ENCODE peak calls at places on chromosomes 7 and 10, in nine cellular contexts. N, O, U, L, X, M, Y, E and D are unnamed samples.

GRCh38 chr7:77575187-77575586 is 38.1 kb downstream of the PTPN12 start:
- DNase-seq in U (no peak), N (no peak), M (no peak), Y (no peak), E (no peak), X (no peak), O (no peak), L (no peak), D (no peak)

GRCh38 chr10:95389982-95390381 is 99.2 kb upstream of the PDLIM1 start:
- DNase-seq in N (no peak), E (no peak), U (no peak), X (no peak), M (no peak), Y (no peak), O (no peak), L (no peak), D (no peak)

GRCh38 chr10:94133239-94133638 is 139.5 kb downstream of the PLCE1 start:
- DNase-seq in O (no peak), M (no peak), U (peak), E (no peak), N (no peak), Y (no peak), L (no peak), X (peak), D (no peak)

GRCh38 chr7:22672892-22673637 is 53.9 kb upstream of the IL6 start:
- DNase-seq in O (peak), L (peak), E (no peak), X (no peak), M (no peak), U (peak), N (no peak), Y (no peak), D (no peak)

GRCh38 chr7:155882596-155882995 is 70.3 kb upstream of the SHH start:
- DNase-seq in L (peak), N (peak), U (no peak), O (no peak), M (no peak), E (peak), Y (no peak), X (no peak), D (no peak)

GRCh38 chr10:77016278-77016815 is 621.3 kb downstream of the KCNMA1 start:
- DNase-seq in M (no peak), O (no peak), U (no peak), Y (no peak), E (peak), X (no peak), L (no peak), N (no peak), D (no peak)

GRCh38 chr7:974820-975681 is at the start of gene COX19:
- DNase-seq in O (peak), N (peak), E (peak), M (peak), X (peak), L (peak), U (peak), Y (peak), D (peak)

GRCh38 chr7:7617550-7617949 is 23.0 kb upstream of the UMAD1 start:
- DNase-seq in M (no peak), O (no peak), U (no peak), L (no peak), E (no peak), N (no peak), X (no peak), Y (no peak), D (no peak)

GRCh38 chr7:27210441-27211083 is 10.7 kb upstream of the HOXA13 start:
- DNase-seq in Y (peak), N (peak), X (no peak), U (no peak), M (peak), E (no peak), O (no peak), L (no peak), D (peak)

GRCh38 chr7:18494821-18495408 is 634 bp upstream of the HDAC9 start:
- DNase-seq in X (no peak), U (no peak), Y (no peak), O (no peak), E (peak), M (no peak), L (no peak), N (no peak), D (no peak)

GRCh38 chr10:75334720-75335119 is 66.8 kb downstream of the ZNF503 start:
- DNase-seq in L (no peak), Y (no peak), N (peak), E (no peak), U (no peak), O (no peak), M (no peak), X (no peak), D (no peak)

GRCh38 chr7:27263781-27264180 is 21.2 kb downstream of the EVX1 start:
- DNase-seq in L (no peak), Y (no peak), X (no peak), M (no peak), O (no peak), U (no peak), N (no peak), E (no peak), D (no peak)

GRCh38 chr10:126533644-126534043 is 136.8 kb downstream of the C10orf90 start:
- DNase-seq in M (no peak), Y (no peak), X (no peak), L (no peak), O (no peak), U (no peak), N (no peak), E (no peak), D (no peak)

GRCh38 chr7:40990841-40991240 is 712.0 kb downstream of the INHBA start:
- DNase-seq in X (no peak), O (no peak), U (no peak), N (no peak), L (no peak), M (no peak), Y (no peak), E (peak), D (no peak)

GRCh38 chr7:27143022-27143949 is at the start of gene HOXA5:
- DNase-seq in U (no peak), X (peak), O (no peak), E (peak), M (peak), Y (peak), L (peak), N (peak), D (no peak)

GRCh38 chr7:99001482-99002145 is 123.3 kb downstream of the TRRAP start:
- DNase-seq in Y (no peak), U (no peak), E (peak), L (no peak), M (no peak), N (no peak), O (no peak), X (no peak), D (no peak)

GRCh38 chr10:1100691-1101368 is 44.6 kb downstream of the WDR37 start:
- DNase-seq in X (no peak), M (peak), N (no peak), Y (no peak), U (no peak), L (no peak), E (no peak), O (no peak), D (no peak)

GRCh38 chr7:117872565-117873055 is 631 bp downstream of the CTTNBP2 start:
- DNase-seq in U (no peak), L (no peak), E (no peak), M (peak), O (no peak), Y (no peak), N (peak), X (peak), D (peak)

GRCh38 chr7:79180533-79180932 is 272.9 kb downstream of the MAGI2 start:
- DNase-seq in L (no peak), U (no peak), O (no peak), E (no peak), M (no peak), N (no peak), Y (no peak), X (no peak), D (no peak)

GRCh38 chr10:28711079-28711478 is 33.8 kb downstream of the BAMBI start:
- DNase-seq in X (no peak), O (no peak), Y (no peak), M (no peak), E (no peak), L (no peak), N (no peak), U (no peak), D (no peak)

DNA sequence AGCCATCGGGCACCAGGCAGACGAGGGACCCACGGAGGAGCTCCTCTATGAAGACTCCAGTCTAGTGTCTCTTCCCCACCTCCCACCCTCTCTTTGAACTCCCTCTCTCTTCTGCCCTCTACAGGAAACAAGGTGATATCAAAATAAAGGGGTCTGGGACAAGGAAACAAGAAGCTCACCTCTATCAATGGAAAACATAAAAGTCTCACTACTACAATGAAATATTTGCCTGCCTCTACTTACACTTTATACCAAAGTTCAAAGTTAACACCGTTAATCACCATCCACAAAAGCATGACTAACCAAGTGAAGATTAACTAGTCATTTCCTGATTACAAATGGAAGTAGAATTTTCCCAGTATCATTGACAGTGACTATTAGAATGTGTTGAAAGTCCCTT is 82.2 kb downstream of the PARD3 start:
- DNase-seq in Y (no peak), U (no peak), X (no peak), M (no peak), E (peak), L (peak), O (no peak), N (no peak), D (no peak)
- TF ChIP-seq CTCF in Y (no peak), U (peak), X (no peak), M (peak), E (no peak), L (no peak), O (peak), N (no peak), D (no peak)

GRCh38 chr10:44306762-44307161 is 78.1 kb downstream of the CXCL12 start:
- DNase-seq in M (peak), N (no peak), X (no peak), Y (no peak), O (no peak), L (no peak), E (no peak), U (no peak), D (no peak)
- TF ChIP-seq CTCF in M (peak), N (peak), X (peak), Y (no peak), O (peak), L (no peak), E (no peak), U (peak), D (no peak)

GRCh38 chr10:43362191-43362839 is 9.1 kb upstream of the FXYD4 start:
- DNase-seq in E (peak), L (peak), Y (peak), M (peak), O (peak), X (peak), N (peak), U (no peak), D (peak)
- TF ChIP-seq CTCF in E (peak), L (peak), Y (no peak), M (peak), O (peak), X (peak), N (no peak), U (no peak), D (peak)

GRCh38 chr10:86348321-86349210 is 18.0 kb downstream of the GRID1 start:
- DNase-seq in O (no peak), L (no peak), N (no peak), Y (no peak), U (no peak), M (peak), E (no peak), X (peak), D (no peak)
- TF ChIP-seq CTCF in O (peak), L (no peak), N (no peak), Y (no peak), U (peak), M (no peak), E (no peak), X (no peak), D (no peak)

DNA sequence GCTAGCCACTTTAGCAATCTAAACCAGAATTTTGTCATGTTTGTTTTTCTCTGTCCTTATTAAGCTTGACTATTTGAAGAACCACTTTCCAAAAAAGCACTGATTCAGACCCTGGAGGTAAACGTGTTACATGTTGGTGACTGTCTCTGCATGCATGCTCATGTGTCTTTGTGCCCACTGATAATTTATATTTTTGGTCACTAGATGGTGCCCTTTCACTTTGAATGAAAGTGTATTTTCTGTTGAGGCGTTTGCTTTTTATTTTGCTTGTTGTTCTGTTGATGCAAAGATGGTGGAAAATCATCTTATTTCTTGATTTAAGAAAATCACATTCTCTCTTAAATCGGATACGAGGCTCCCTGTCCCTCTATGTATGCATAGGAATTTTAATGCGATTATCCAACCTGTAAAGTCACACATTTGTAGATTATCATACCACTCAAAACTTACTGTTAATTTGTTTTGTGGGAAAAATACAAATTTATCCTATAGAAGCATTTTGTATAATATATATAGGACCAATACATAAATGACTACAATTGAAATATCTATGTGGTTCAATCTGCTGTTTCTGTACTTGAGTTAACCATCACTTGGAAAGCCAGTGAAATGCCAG is 269.3 kb downstream of the BICC1 start:
- DNase-seq in M (no peak), E (no peak), X (no peak), Y (no peak), U (peak), N (peak), L (peak), O (no peak), D (peak)
- TF ChIP-seq CTCF in M (peak), E (peak), X (peak), Y (no peak), U (peak), N (peak), L (peak), O (peak), D (peak)

DNA sequence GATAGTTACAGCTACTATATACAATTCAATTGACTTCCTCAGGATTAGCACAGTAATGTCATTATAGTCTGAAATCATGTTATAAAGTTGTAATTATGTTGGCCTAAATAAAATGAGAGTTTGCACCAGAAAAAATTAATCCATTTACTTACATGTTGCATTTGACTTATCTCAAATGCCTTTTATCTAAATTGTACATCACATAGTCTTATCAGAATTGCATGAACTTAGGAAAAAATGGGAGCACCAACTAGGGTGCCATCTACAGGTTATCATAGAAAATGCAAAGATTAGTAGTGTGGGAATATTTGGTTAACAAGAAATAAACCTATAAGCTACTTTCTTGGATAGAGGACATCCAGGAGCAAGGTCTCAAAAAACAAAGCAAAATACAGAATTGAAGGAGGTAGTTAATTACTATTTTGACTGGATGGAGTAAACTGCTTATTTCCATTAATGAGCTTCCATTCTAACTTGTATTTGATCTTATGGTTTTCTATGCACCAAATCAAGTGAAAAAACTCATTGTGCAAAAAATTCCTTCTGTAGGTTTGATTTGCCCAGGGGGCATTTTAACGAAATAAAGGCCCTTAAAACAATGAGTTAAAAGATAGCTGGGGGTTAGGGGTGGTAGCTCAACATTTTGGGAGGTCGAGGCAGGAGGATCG is 60.0 kb upstream of the ORC5 start:
- DNase-seq in N (peak), X (no peak), E (no peak), U (no peak), L (peak), Y (no peak), O (no peak), M (no peak), D (no peak)
- TF ChIP-seq CTCF in N (peak), X (peak), E (peak), U (peak), L (peak), Y (no peak), O (peak), M (peak), D (no peak)